ENCODE peak calls at places on chromosomes 4 and X, in ten cellular contexts. S is SJSA1, P is GM23248, C is tibial nerve, H is K562, O is IMR-90, U is mammary epithelial cell, N is stomach, I is H9, B is endothelial cell of umbilical vein. R is an unnamed sample.

GRCh38 chr4:118920247-118920646 is 31.6 kb downstream of the SYNPO2 start:
- DNase-seq in P (no peak), O (peak; percentile 71), B (peak; percentile 33), U (no peak), C (no peak), H (no peak), I (no peak), S (no peak), N (no peak), R (no peak)

GRCh38 chrX:123475068-123475724 is 257.7 kb downstream of the THOC2 start:
- DNase-seq in B (no peak), H (no peak), N (no peak), C (no peak), U (peak; percentile 24), P (peak; percentile 61), S (no peak), O (no peak), I (no peak), R (no peak)

GRCh38 chr4:153393397-153393796 is 48.9 kb downstream of the MND1 start:
- DNase-seq in S (no peak), I (no peak), H (no peak), O (peak; percentile 85), P (peak; percentile 83), B (no peak), N (no peak), U (no peak), C (no peak), R (no peak)

GRCh38 chr4:87130482-87130881 is 89.9 kb downstream of the KLHL8 start:
- DNase-seq in I (no peak), H (no peak), U (no peak), O (no peak), B (no peak), S (no peak), P (no peak), C (no peak), N (no peak), R (no peak)

GRCh38 chr4:110135523-110135922 is 62.9 kb downstream of the ELOVL6 start:
- DNase-seq in P (no peak), N (no peak), S (no peak), U (no peak), I (no peak), C (no peak), B (no peak), H (no peak), O (no peak), R (no peak)

GRCh38 chr4:8546766-8547107 is 33.5 kb upstream of the GPR78 start:
- DNase-seq in S (peak; percentile 87), B (no peak), H (no peak), P (no peak), C (no peak), N (no peak), I (no peak), U (no peak), O (no peak), R (no peak)

GRCh38 chrX:64198046-64198445 is 7.5 kb downstream of the AMER1 start:
- DNase-seq in O (no peak), C (no peak), N (no peak), B (no peak), U (no peak), I (no peak), H (peak; percentile 15), P (no peak), S (no peak), R (no peak)

GRCh38 chrX:120664081-120664480 is 34.2 kb upstream of the C1GALT1C1 start:
- DNase-seq in B (peak; percentile 46), H (no peak), I (no peak), C (no peak), S (no peak), O (peak; percentile 13), N (no peak), P (peak; percentile 36), U (peak; percentile 13), R (no peak)

GRCh38 chr4:159484861-159485260 is 382.0 kb downstream of the RAPGEF2 start:
- DNase-seq in B (no peak), I (no peak), P (no peak), H (no peak), C (no peak), O (no peak), U (peak; percentile 31), S (no peak), N (no peak), R (no peak)

DNA sequence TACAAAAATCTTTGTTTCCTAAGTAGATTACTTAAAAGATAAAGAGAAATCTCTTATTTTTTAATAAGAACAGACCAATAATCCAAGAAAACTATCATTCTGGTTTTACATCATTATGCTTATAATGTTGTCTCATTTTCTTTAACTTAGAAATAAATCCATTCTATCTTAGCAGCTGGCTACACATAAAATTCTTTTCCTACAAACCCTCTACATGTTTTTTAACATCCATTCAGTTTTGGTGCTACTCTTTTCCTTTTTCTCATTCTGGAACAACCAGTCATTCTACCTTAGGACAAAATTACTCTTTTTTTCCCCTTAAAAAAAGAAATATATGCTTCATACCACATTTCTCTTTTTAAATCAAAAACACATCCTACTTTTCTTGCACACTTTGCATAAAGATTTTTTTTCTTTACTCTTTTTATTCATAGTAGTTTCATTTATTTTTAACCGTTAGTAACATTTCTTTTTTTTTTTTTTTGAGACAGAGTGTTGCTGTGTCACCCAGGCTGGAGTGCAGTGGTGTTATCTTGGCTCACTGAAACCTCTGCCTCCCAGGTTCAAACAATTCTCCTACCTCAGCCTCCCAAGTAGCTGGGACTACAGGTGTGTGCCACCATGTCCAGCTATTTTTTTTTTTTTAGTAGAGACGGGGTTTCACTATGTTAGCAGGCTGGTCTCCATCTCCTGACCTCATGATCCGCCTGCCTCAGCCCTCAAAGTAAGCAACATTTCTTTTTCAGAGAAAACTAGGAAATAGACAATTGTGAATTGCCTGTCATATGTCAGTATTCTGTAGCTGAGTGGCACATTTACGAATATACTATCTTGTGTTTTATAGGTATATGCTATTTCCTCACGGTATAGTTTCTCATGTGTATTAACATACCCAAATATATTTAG is 562.8 kb downstream of the ADGRL3 start:
- DNase-seq in U (no peak), B (no peak), N (no peak), C (no peak), P (no peak), I (no peak), S (no peak), H (no peak), O (no peak), R (no peak)
- H3K27ac ChIP-seq in U (no peak overlapping the region), B (no peak overlapping the region), N (no peak overlapping the region), C (no peak overlapping the region), P (no peak overlapping the region), I (no peak overlapping the region), S (no peak overlapping the region), H (no peak overlapping the region), O (no peak overlapping the region), R (no peak overlapping the region)

DNA sequence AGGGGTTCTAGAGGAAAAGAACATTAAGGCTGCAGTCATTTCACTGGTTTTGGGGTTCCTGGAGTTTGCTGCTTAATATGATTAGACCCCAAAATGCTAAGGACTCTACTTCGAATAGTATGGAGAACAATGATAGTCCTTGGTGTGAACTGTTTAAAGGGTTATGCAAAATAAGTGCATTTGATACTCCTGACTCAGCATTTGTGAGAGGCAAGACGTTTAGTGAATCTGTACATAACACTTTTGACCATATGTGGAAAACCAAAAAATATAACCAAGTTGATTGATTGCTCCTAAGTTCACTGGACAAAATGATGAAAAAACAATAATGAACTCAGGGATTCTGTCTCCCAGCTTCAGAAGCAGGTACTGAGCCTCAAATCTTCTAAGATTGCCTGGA is 414.1 kb downstream of the SH3BGRL start:
- DNase-seq in I (no peak), C (no peak), N (no peak), S (no peak), P (no peak), O (no peak), U (no peak), H (no peak), B (no peak), R (no peak)
- H3K9me3 ChIP-seq in I (peaks cover 28% of the 10 kb centered on the region), C (no peaks in the 10 kb centered on the region), N (no peaks in the 10 kb centered on the region), S (no peaks in the 10 kb centered on the region), P (no peaks in the 10 kb centered on the region), O (no peaks in the 10 kb centered on the region), U (peaks cover 10% of the 10 kb centered on the region), H (no peaks in the 10 kb centered on the region), B (no peaks in the 10 kb centered on the region), R (no peaks in the 10 kb centered on the region)

DNA sequence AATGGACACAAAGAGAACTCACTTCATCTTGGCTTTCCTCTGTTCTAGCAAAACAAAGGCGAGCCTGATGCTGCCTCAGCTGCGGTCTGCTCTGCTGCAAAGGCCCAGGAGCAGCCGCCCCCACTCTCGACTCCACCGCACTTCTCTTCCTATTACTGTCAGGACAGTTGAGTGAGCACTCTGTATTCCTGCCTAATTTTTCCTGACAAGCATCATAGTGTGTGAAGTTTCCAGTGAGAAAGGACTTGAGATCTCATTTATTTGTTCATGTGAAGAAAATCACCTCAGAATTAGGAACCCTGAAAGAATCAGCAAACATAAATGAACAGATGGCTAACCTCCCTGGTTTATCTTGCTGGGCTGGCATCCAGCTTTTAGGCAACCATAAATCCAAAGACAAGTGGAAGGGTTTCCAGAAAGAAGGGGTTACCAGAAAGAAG is 15.6 kb downstream of the SCARB2 start:
- DNase-seq in C (peak; percentile 42), B (no peak), I (no peak), P (peak; percentile 77), S (no peak), N (no peak), H (peak; percentile 25), O (peak; percentile 69), U (peak; percentile 75), R (peak; percentile 76)
- H3K27ac ChIP-seq in C (peak overlapping the region; percentile 91), B (peak overlapping the region; percentile 71), I (no peak overlapping the region), P (peak overlapping the region; percentile 88), S (no peak overlapping the region), N (peak overlapping the region; percentile 64), H (peak overlapping the region; percentile 47), O (peak overlapping the region; percentile 66), U (peak overlapping the region; percentile 70), R (peak overlapping the region; percentile 91)

GRCh38 chr4:185210102-185210981 is 944 bp downstream of the SNX25 start:
- DNase-seq in S (peak; percentile 52), H (peak; percentile 35), I (peak; percentile 58), C (peak; percentile 37), U (peak; percentile 47), N (peak; percentile 51), B (peak; percentile 67), O (peak; percentile 56), P (peak; percentile 84), R (peak; percentile 85)

GRCh38 chr4:185213341-185213740 is 3.9 kb downstream of the SNX25 start:
- DNase-seq in H (no peak), C (no peak), S (no peak), O (no peak), I (no peak), P (no peak), N (no peak), B (no peak), U (no peak), R (no peak)

GRCh38 chr4:185212566-185212965 is 3.2 kb downstream of the SNX25 start:
- DNase-seq in P (no peak), U (no peak), S (no peak), I (no peak), C (no peak), N (no peak), H (no peak), O (peak; percentile 69), B (no peak), R (no peak)

GRCh38 chr4:185211035-185211434 is 1.6 kb downstream of the SNX25 start:
- DNase-seq in H (no peak), C (no peak), U (no peak), I (no peak), O (peak; percentile 28), P (no peak), N (no peak), B (peak; percentile 48), S (no peak), R (no peak)

DNA sequence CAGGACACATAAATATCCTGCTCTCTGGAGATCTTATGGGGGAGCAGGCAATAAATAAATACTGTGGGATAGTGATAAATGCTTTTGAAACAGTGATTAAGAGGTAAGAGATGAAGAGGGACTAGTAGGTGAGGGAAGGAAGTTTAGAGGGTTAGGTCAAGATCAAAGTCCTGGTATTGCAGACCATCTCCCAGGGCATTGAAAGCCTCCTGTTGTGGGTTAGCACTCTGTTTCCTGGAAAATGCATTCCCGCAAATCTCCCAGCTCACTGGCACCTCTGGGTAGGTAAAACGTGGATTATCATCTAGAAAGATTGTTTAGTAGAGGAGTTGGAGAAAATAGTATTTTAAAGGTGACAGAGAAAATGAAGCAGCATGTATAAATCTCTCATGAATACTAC is 2.2 kb downstream of the SNX25 start:
- DNase-seq in N (no peak), O (no peak), H (no peak), I (no peak), B (no peak), P (no peak), U (no peak), C (no peak), S (no peak), R (no peak)
- H3K9me3 ChIP-seq in N (no peaks in the 10 kb centered on the region), O (no peaks in the 10 kb centered on the region), H (no peaks in the 10 kb centered on the region), I (no peaks in the 10 kb centered on the region), B (no peaks in the 10 kb centered on the region), P (no peaks in the 10 kb centered on the region), U (no peaks in the 10 kb centered on the region), C (no peaks in the 10 kb centered on the region), S (peaks cover 9% of the 10 kb centered on the region), R (no peaks in the 10 kb centered on the region)